ENCODE peak calls at places on chromosome X, in eight cellular contexts. T, L, D, H, A, S, Y and R are unnamed samples. For H3K27me3, the result is how much of the 10 kb centered on the place peaks cover.

GRCh38 chrX:132718411-132718810 is 229.6 kb upstream of the MBNL3 start:
- DNase-seq in T (no peak), H (no peak), L (no peak), D (no peak), S (no peak), Y (no peak), A (no peak), R (no peak)

GRCh38 chrX:47513697-47514085 is 30.7 kb upstream of the ZNF41 start:
- DNase-seq in H (no peak), L (no peak), Y (no peak), A (no peak), D (no peak), T (no peak), S (no peak), R (no peak)

GRCh38 chrX:70960728-70961127 is 29.8 kb upstream of the SLC7A3 start:
- DNase-seq in T (no peak), D (no peak), A (peak), Y (no peak), S (peak), L (no peak), H (peak), R (no peak)

GRCh38 chrX:357693-358471 is 28.8 kb downstream of the PPP2R3B start:
- DNase-seq in H (peak), L (no peak), A (no peak), S (peak), D (no peak), Y (no peak), T (no peak), R (peak)

GRCh38 chrX:96438803-96439202 is 245.8 kb upstream of the DIAPH2 start:
- DNase-seq in S (no peak), H (peak), D (no peak), L (no peak), T (no peak), Y (no peak), A (no peak), R (no peak)

GRCh38 chrX:133698298-133698697 is 283.0 kb upstream of the GPC4 start:
- DNase-seq in A (no peak), S (peak), H (peak), L (no peak), Y (no peak), T (peak), D (no peak), R (peak)

GRCh38 chrX:94831364-94831763 is 1157.4 kb downstream of the FAM133A start:
- DNase-seq in L (peak), T (no peak), Y (no peak), A (peak), S (peak), H (peak), D (no peak), R (no peak)

GRCh38 chrX:19705196-19705769 is 182.1 kb downstream of the SH3KBP1 start:
- DNase-seq in H (peak), A (no peak), T (peak), Y (no peak), D (no peak), S (no peak), L (no peak), R (peak)

GRCh38 chrX:70007946-70008345 is 41.8 kb downstream of the AWAT2 start:
- DNase-seq in Y (no peak), D (no peak), T (no peak), L (no peak), A (no peak), S (no peak), H (no peak), R (no peak)

GRCh38 chrX:100928660-100929613 is at the start of gene XKRX:
- DNase-seq in L (peak), T (no peak), D (no peak), Y (peak), A (peak), S (peak), H (peak), R (peak)

GRCh38 chrX:2696698-2697215 is 5.7 kb downstream of the CD99 start:
- DNase-seq in L (peak), T (peak), D (no peak), A (no peak), Y (no peak), H (peak), S (peak), R (peak)

GRCh38 chrX:101485212-101486064 is at the start of gene ARMCX4:
- DNase-seq in H (peak), L (no peak), S (no peak), Y (peak), D (no peak), A (peak), T (peak), R (peak)

GRCh38 chrX:64151911-64152310 is 53.6 kb downstream of the AMER1 start:
- DNase-seq in L (no peak), T (no peak), S (no peak), H (no peak), Y (no peak), D (no peak), A (no peak), R (no peak)

GRCh38 chrX:45628041-45628440 is 427.4 kb upstream of the DIPK2B start:
- DNase-seq in Y (no peak), H (peak), A (no peak), D (no peak), S (peak), T (peak), L (no peak), R (peak)

GRCh38 chrX:136200466-136200865 is 50.7 kb downstream of the MAP7D3 start:
- DNase-seq in H (peak), A (peak), D (no peak), L (peak), Y (no peak), S (peak), T (peak), R (peak)

GRCh38 chrX:152878976-152879755 is 18.7 kb upstream of the ZNF185 start:
- DNase-seq in Y (peak), A (no peak), L (no peak), S (no peak), D (no peak), T (no peak), H (no peak), R (no peak)

GRCh38 chrX:152872522-152872921 is 25.3 kb upstream of the ZNF185 start:
- DNase-seq in D (no peak), H (no peak), S (no peak), A (no peak), L (no peak), T (no peak), Y (no peak), R (no peak)

GRCh38 chrX:152873361-152873760 is 24.5 kb upstream of the ZNF185 start:
- DNase-seq in H (no peak), L (no peak), A (no peak), T (no peak), D (no peak), S (no peak), Y (no peak), R (no peak)

GRCh38 chrX:152881289-152881688 is 16.6 kb upstream of the ZNF185 start:
- DNase-seq in L (no peak), S (no peak), Y (no peak), D (no peak), T (no peak), A (no peak), H (no peak), R (no peak)

DNA sequence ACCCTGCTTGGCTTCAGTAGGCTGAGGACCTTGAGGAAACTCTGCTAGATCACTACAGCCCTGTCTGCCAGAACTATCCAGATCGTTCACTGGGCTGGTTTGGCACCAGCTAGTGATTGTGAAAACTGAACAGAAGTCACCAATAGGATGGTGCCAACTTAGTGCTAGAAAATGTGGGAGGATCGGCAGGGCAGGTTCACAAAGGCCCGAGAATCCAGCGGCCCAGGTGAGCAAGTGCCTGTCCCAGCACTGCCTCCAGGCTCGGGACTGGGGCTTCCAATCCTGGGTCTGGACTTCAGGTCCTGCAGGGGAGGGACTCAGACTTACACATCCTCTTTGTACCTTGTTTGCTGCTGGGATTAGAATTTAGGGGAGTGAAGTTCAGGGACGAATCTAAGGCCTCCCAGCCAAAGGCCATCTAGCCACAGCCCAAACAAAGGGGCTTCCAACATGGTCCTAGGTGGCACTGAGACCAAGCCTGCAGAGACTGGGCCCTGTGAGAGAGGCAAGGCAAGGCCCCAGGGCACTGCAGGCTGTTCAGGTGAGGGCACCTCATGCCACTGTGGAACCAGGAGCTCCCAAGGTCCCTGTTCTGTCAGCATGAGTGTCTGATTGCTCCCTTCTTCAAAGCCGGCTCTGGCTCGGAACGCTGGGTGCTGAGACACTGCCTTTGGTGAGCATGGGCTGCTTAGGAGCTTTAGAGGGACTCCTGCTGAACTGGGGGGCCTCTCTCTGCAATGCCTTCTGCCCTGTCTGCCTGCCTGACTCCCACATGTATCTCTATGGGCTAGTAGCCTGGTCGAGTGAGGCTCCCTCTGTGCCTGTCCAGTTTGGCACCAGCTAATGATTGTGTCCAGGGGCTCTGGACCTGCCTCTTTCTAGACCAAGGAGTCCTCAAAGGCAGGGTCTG is 20.7 kb upstream of the ZNF185 start:
- DNase-seq in Y (peak), L (no peak), H (no peak), A (no peak), S (peak), D (peak), T (no peak), R (no peak)
- H3K27me3 ChIP-seq in Y (under half), L (under half), H (under half), A (under half), S (under half), D (under half), T (under half), R (under half)

DNA sequence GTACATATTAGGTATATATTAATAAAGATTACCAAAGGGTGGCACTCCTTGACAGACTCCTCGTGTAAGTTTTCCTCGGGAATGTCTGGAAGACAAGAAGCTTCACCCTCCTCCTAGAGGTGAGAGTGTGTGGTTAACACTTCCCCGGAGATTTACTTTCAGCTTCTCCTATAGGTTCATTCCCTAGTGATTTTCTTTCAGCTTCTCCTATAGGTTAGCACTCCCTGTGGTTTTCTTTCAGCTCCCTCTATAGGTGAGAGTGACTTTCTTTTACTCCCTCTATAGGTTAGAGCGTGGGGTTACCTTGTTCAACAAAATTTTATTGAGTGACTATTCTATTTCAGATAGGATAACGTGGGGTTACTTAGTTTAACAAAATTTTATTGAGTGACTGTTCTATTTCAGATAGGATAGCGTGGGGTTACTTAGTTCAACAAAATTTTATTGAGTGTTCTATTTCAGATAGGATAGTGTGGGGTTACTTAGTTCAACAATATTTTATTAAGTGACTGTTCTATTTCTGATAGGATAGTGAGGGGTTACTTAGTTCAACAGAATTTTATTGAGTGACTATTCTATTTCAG is 106.0 kb upstream of the PLAC1 start:
- DNase-seq in D (peak), L (peak), S (peak), T (peak), Y (no peak), A (peak), H (peak), R (no peak)
- H3K9ac ChIP-seq in D (no peak), L (no peak), S (no peak), T (no peak), Y (no peak), A (no peak), H (no peak), R (no peak)

GRCh38 chrX:150365051-150365952 is 2.2 kb downstream of the MAMLD1 start:
- DNase-seq in L (peak), Y (peak), D (no peak), H (peak), A (peak), S (peak), T (peak), R (peak)
- H3K27me3 ChIP-seq in L (under half), Y (under half), D (under half), H (under half), A (half or more), S (under half), T (under half), R (under half)

GRCh38 chrX:129982300-129983246 is at the start of gene BCORL1:
- DNase-seq in A (peak), Y (peak), S (peak), L (peak), T (peak), D (peak), H (peak), R (peak)
- H3K9ac ChIP-seq in A (no peak), Y (no peak), S (no peak), L (peak), T (peak), D (peak), H (no peak), R (peak)